ENCODE peak calls at places on chromosomes 2 and 18, in eight cellular contexts. K, E, O, U, S, L, I and T are unnamed samples.
A peak's percentile ranks its signal among the peaks of the same experiment; 100 is the strongest.

GRCh38 chr18:8951491-8951890 is 151.0 kb upstream of the NDUFV2 start:
- DNase-seq in L (no peak), I (no peak), S (no peak), U (no peak), O (no peak), K (no peak), E (no peak), T (no peak)

GRCh38 chr2:237164474-237165047 is 78.9 kb downstream of the COPS8 start:
- DNase-seq in U (no peak), E (no peak), K (no peak), S (no peak), O (no peak), I (no peak), L (no peak), T (no peak)

GRCh38 chr18:9290171-9290570 is 44.4 kb upstream of the TWSG1 start:
- DNase-seq in O (no peak), U (no peak), S (no peak), L (peak; percentile 85), I (peak; percentile 33), K (no peak), E (no peak), T (no peak)

GRCh38 chr2:241797441-241798080 is 11.4 kb upstream of the NEU4 start:
- DNase-seq in E (no peak), U (peak; percentile 15), S (no peak), L (no peak), O (no peak), K (peak; percentile 34), I (no peak), T (peak; percentile 78)

GRCh38 chr2:6960659-6961058 is 43.4 kb downstream of the RNF144A start:
- DNase-seq in S (no peak), O (no peak), U (no peak), K (peak; percentile 48), I (peak; percentile 82), E (peak; percentile 91), L (peak; percentile 41), T (no peak)

GRCh38 chr18:67463829-67464228 is 52.7 kb downstream of the DSEL start:
- DNase-seq in L (no peak), U (no peak), K (no peak), S (no peak), E (no peak), I (no peak), O (peak; percentile 11), T (no peak)

GRCh38 chr18:27577265-27577664 is 392.2 kb upstream of the CHST9 start:
- DNase-seq in U (no peak), K (no peak), L (no peak), S (peak; percentile 8), I (no peak), O (no peak), E (no peak), T (no peak)

GRCh38 chr2:106113362-106113971 is 80.6 kb downstream of the UXS1 start:
- DNase-seq in K (no peak), U (no peak), L (no peak), E (no peak), O (no peak), S (no peak), I (no peak), T (peak; percentile 56)

GRCh38 chr2:47008381-47009280 is 93.0 kb upstream of the MCFD2 start:
- DNase-seq in K (peak; percentile 74), L (peak; percentile 86), O (peak; percentile 89), S (peak; percentile 73), I (peak; percentile 86), U (peak; percentile 77), E (peak; percentile 82), T (peak; percentile 90)

GRCh38 chr18:5895886-5896740 is 791 bp upstream of the TMEM200C start:
- DNase-seq in I (no peak), U (peak; percentile 40), S (peak; percentile 86), K (peak; percentile 40), E (no peak), O (peak; percentile 81), L (peak; percentile 56), T (peak; percentile 79)

GRCh38 chr2:198901894-198902293 is 555.8 kb downstream of the SATB2 start:
- DNase-seq in U (no peak), L (no peak), E (no peak), K (no peak), I (no peak), O (no peak), S (peak; percentile 3), T (no peak)

GRCh38 chr18:66124394-66124793 is 373.6 kb downstream of the CDH7 start:
- DNase-seq in O (peak; percentile 2), K (no peak), E (no peak), L (no peak), S (no peak), I (no peak), U (no peak), T (no peak)

GRCh38 chr2:43020296-43020695 is 206.1 kb downstream of the ZFP36L2 start:
- DNase-seq in E (no peak), L (no peak), O (no peak), I (no peak), K (no peak), S (no peak), U (no peak), T (peak; percentile 32)

GRCh38 chr2:134663451-134663850 is 55.3 kb downstream of the TMEM163 start:
- DNase-seq in E (no peak), I (no peak), K (no peak), S (no peak), U (no peak), L (no peak), O (no peak), T (peak; percentile 17)

GRCh38 chr2:105473011-105473410 is 74.2 kb upstream of the FHL2 start:
- DNase-seq in U (no peak), E (no peak), O (no peak), L (no peak), S (no peak), I (no peak), K (no peak), T (no peak)

GRCh38 chr2:158482594-158482993 is 25.8 kb downstream of the PKP4 start:
- DNase-seq in K (no peak), U (no peak), E (no peak), I (no peak), L (no peak), S (no peak), O (no peak), T (no peak)

GRCh38 chr18:36509646-36510197 is 212.2 kb downstream of the FHOD3 start:
- DNase-seq in O (no peak), S (no peak), K (no peak), L (no peak), U (no peak), E (no peak), I (no peak), T (no peak)

GRCh38 chr2:138036522-138036921 is 72.2 kb downstream of the HNMT start:
- DNase-seq in L (no peak), E (no peak), U (no peak), I (no peak), K (no peak), S (no peak), O (no peak), T (no peak)

GRCh38 chr2:3536682-3537632 is 17.6 kb upstream of the ADI1 start:
- DNase-seq in O (no peak), K (peak; percentile 65), U (peak; percentile 55), S (peak; percentile 51), E (peak; percentile 66), L (peak; percentile 57), I (peak; percentile 47), T (no peak)

DNA sequence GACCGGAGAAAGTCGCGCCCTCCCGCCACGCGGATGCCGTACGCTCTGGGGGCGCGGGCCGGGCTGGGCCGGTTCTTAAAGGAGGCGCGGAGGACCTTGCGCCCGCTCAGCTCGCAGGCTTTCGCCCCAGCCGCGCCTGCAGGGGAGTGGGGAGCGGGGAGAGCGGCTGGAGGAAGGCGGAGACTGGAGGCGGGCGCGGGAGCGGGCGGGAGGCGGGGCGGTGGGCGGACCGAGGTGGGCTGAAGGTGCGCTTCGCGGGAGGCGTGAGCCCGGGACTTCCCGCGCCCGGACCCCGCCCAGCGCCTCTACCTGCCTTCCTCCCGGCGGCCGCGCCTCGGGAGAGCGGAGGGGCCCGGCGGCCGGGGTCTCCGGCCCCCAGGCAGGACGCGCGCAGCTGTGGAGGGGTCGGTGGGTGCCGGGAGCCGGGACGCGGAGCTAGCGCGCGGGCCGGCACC is at the start of gene ADRA2B:
- DNase-seq in U (peak; percentile 64), S (peak; percentile 91), E (peak; percentile 34), I (no peak), K (peak; percentile 36), L (no peak), O (peak; percentile 87), T (peak; percentile 86)
- H3K4me3 ChIP-seq in U (peak within 1 kb of the TSS; percentile 76), S (peak within 1 kb of the TSS; percentile 74), E (peak within 1 kb of the TSS; percentile 14), I (no peak within 1 kb of the TSS), K (peak within 1 kb of the TSS; percentile 47), L (no peak within 1 kb of the TSS), O (peak within 1 kb of the TSS; percentile 92), T (peak within 1 kb of the TSS; percentile 28)

GRCh38 chr2:63051795-63052333 is 1.2 kb downstream of the OTX1 start:
- DNase-seq in S (peak; percentile 62), O (no peak), L (no peak), K (no peak), E (no peak), I (no peak), U (no peak), T (peak; percentile 60)

GRCh38 chr2:63053889-63054725 is 3.5 kb downstream of the OTX1 start:
- DNase-seq in O (peak; percentile 2), I (no peak), K (no peak), U (no peak), E (no peak), L (no peak), S (peak; percentile 78), T (peak; percentile 89)

GRCh38 chr2:63054812-63055509 is 4.3 kb downstream of the OTX1 start:
- DNase-seq in L (no peak), E (no peak), K (no peak), S (peak; percentile 69), U (no peak), O (no peak), I (no peak), T (peak; percentile 60)

GRCh38 chr2:63052411-63053234 is 2.0 kb downstream of the OTX1 start:
- DNase-seq in K (no peak), S (peak; percentile 39), I (no peak), L (no peak), U (no peak), E (no peak), O (no peak), T (peak; percentile 74)

GRCh38 chr2:63053235-63053888 is 2.7 kb downstream of the OTX1 start:
- DNase-seq in U (no peak), E (no peak), K (no peak), S (peak; percentile 43), L (no peak), I (no peak), O (no peak), T (peak; percentile 62)
- H3K4me3 ChIP-seq in U (no peak overlapping the region), E (no peak overlapping the region), K (no peak overlapping the region), S (peak overlapping the region; percentile 93), L (no peak overlapping the region), I (no peak overlapping the region), O (no peak overlapping the region), T (no peak overlapping the region)

GRCh38 chr2:201195329-201195728 is 12.4 kb downstream of the CASP10 start:
- DNase-seq in O (no peak), I (no peak), E (no peak), L (no peak), K (no peak), U (no peak), S (no peak), T (no peak)
- H3K4me3 ChIP-seq in O (no peak overlapping the region), I (no peak overlapping the region), E (no peak overlapping the region), L (no peak overlapping the region), K (no peak overlapping the region), U (no peak overlapping the region), S (no peak overlapping the region), T (no peak overlapping the region)

DNA sequence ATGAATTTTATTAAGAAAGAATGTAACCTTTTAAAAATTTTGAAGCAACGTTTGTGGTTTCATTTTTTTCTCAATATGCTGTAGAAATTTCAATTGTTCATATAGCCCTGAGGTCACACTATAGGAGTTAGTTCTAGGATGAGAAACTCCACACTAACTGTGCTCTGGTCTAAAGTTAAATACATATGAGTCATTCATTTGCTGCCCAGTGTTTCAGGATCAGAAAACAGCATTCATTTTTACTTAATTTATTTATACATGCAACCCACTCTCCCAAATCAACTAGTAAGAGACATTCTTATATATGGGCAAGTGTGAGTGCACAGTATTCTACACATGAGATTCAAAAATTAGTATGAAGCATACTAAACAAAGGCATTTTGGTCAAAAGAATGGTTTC is 137.9 kb downstream of the DOCK10 start:
- DNase-seq in O (no peak), I (no peak), S (no peak), L (peak; percentile 54), K (no peak), U (no peak), E (peak; percentile 18), T (peak; percentile 81)
- H3K4me3 ChIP-seq in O (no peak overlapping the region), I (no peak overlapping the region), S (no peak overlapping the region), L (no peak overlapping the region), K (no peak overlapping the region), U (no peak overlapping the region), E (no peak overlapping the region), T (no peak overlapping the region)